ENCODE peak calls at places on chromosome 2, in four cellular contexts. T is GM12878, E is sigmoid colon, C is HepG2. Q is an unnamed sample.

GRCh38 chr2:147684903-147685302 is 159.9 kb upstream of the ACVR2A start:
- DNase-seq in T (no peak), E (no peak), C (no peak), Q (no peak)

GRCh38 chr2:33158482-33159003 is 211.8 kb downstream of the LTBP1 start:
- DNase-seq in T (no peak), E (no peak), C (no peak), Q (no peak)

GRCh38 chr2:11677146-11678055 is 7.4 kb upstream of the NTSR2 start:
- DNase-seq in T (no peak), E (peak), C (no peak), Q (no peak)

GRCh38 chr2:144996225-144996795 is 476.4 kb upstream of the ZEB2 start:
- DNase-seq in T (no peak), E (no peak), C (no peak), Q (no peak)

GRCh38 chr2:70041666-70042065 is 45.6 kb upstream of the PCBP1 start:
- DNase-seq in T (no peak), E (no peak), C (no peak), Q (no peak)

GRCh38 chr2:7018767-7019166 is 101.6 kb downstream of the RNF144A start:
- DNase-seq in T (no peak), E (no peak), C (no peak), Q (no peak)

GRCh38 chr2:149732001-149732685 is 144.6 kb upstream of the MMADHC start:
- DNase-seq in T (no peak), E (no peak), C (no peak), Q (peak)

GRCh38 chr2:75523313-75524275 is 37.1 kb downstream of the EVA1A start:
- DNase-seq in T (peak), E (no peak), C (peak), Q (no peak)

GRCh38 chr2:159176555-159176954 is 109.9 kb downstream of the WDSUB1 start:
- DNase-seq in T (no peak), E (no peak), C (no peak), Q (no peak)

GRCh38 chr2:69099541-69099940 is 86.6 kb downstream of the ANTXR1 start:
- DNase-seq in T (no peak), E (no peak), C (no peak), Q (no peak)

GRCh38 chr2:172285010-172285621 is 142.3 kb upstream of the ITGA6 start:
- DNase-seq in T (no peak), E (no peak), C (no peak), Q (no peak)

GRCh38 chr2:239519921-239520585 is 119.2 kb upstream of the HDAC4 start:
- DNase-seq in T (no peak), E (no peak), C (no peak), Q (no peak)

DNA sequence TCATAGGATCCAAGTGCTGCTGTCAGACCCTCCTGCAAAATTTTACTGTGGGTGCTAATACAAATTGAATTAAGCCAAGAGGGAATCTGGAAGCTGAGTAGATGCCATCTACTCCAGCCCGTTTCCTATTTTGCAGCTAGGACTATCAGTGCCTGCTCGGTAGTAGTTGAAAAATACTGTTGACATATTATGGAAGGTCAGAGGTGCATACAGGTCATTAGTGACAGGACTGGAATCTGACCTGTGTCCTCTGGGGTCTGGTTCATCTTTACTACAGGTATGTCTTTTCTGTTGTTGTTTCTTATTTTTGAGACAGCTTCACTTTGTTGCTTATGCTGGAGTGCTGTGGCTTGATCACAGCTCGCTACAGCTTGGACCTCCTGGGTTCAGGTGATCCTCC is 58.8 kb downstream of the MAP4K4 start:
- DNase-seq in T (no peak), E (no peak), C (no peak), Q (no peak)
- TF ChIP-seq EP300 in T (no peak), E (no peak), C (no peak), Q (no peak)

GRCh38 chr2:237446333-237446654 is 32.3 kb upstream of the COL6A3 start:
- DNase-seq in T (no peak), E (peak), C (no peak), Q (no peak)

GRCh38 chr2:237447496-237447895 is 33.5 kb upstream of the COL6A3 start:
- DNase-seq in T (no peak), E (no peak), C (no peak), Q (no peak)

GRCh38 chr2:237449193-237449797 is 35.3 kb upstream of the COL6A3 start:
- DNase-seq in T (no peak), E (peak), C (no peak), Q (no peak)

GRCh38 chr2:237448626-237449025 is 34.7 kb upstream of the COL6A3 start:
- DNase-seq in T (no peak), E (no peak), C (no peak), Q (no peak)

GRCh38 chr2:237448171-237448570 is 34.2 kb upstream of the COL6A3 start:
- DNase-seq in T (no peak), E (no peak), C (no peak), Q (no peak)
- TF ChIP-seq POLR2A in T (no peak), E (no peak), C (no peak), Q (no peak)

DNA sequence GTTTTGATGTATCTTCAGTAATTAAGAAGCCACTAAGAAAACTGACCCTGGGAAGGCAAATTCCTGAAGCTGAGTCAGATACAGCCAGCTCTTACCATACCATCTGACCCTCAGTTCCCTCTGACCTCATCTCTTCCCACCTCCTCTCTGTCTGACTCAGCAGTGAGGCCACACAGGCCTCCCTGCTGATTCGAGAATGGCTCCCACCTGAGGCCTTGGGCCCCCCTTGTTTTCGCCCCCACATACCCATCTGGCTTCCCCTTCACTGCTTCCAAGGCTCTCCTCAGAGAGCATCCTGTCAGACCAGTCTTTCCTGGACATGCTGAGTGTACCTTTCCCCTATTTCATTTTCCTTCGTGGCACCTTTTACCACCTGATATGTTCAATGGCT is 71.0 kb upstream of the CYP1B1 start:
- DNase-seq in T (peak), E (peak), C (peak), Q (no peak)
- TF ChIP-seq EP300 in T (peak), E (no peak), C (no peak), Q (no peak)

GRCh38 chr2:64144057-64145013 is at the start of gene PELI1:
- DNase-seq in T (peak), E (peak), C (peak), Q (peak)
- TF ChIP-seq POLR2A in T (peak), E (peak), C (peak), Q (peak)

DNA sequence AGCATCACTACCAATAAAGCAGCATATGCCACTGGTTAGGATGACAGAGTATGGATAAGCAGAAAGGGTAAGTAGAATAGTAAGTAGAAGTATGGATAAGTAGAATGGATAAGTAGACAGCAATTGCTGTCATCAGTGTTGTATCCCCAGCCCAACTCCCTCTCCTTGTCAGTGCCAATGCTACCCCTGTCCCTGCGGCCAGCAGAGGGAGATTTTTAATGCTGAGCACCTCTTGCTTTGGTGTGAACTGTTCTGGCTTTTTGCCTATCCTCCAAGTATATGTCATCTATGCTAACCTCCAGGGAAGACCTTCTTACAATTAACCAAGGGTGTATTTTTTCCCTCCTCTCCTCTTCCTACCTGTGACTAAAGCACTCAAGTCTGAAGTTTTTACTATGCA is 136.7 kb upstream of the SPHKAP start:
- DNase-seq in T (no peak), E (no peak), C (peak), Q (peak)
- TF ChIP-seq EP300 in T (no peak), E (no peak), C (no peak), Q (no peak)

GRCh38 chr2:237379636-237380035 is 34.3 kb downstream of the COL6A3 start:
- DNase-seq in T (no peak), E (no peak), C (no peak), Q (no peak)

GRCh38 chr2:237384672-237385020 is 29.3 kb downstream of the COL6A3 start:
- DNase-seq in T (no peak), E (no peak), C (no peak), Q (no peak)

GRCh38 chr2:237380768-237381167 is 33.2 kb downstream of the COL6A3 start:
- DNase-seq in T (no peak), E (no peak), C (no peak), Q (no peak)

GRCh38 chr2:237388036-237388435 is 25.9 kb downstream of the COL6A3 start:
- DNase-seq in T (no peak), E (no peak), C (no peak), Q (no peak)

DNA sequence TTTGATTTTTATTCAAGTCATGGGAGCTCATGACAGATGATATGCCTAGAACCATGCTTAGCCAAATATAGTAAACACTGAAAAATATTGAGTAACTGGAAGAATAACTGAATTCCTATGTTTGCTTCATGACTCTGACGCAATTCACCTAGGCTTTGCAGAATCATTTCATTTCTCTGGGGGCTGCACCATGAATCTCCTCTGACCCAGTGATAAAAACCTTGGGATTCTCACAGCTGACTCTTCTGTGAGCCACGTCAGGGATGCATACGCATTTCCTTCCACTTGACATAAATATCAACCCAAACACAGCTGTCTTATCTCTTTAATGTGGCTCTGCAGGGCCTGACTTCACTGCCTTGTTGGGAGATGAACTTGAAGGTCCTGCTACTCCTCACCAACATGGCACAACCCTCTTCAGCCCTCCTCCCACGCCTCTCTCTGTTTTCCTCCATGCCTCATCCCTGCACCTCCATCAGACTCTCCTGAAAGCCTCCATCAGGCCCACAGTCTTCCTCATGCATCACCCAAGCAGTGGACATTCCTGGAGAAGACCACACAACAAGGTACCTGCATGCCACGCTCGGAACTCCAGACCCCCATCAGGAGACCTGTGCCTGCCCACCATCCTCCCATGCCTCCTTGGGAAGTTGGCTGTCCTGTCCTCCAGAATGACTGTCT is 29.8 kb downstream of the COL6A3 start:
- DNase-seq in T (no peak), E (no peak), C (no peak), Q (no peak)
- TF ChIP-seq POLR2A in T (no peak), E (no peak), C (no peak), Q (no peak)